ENCODE peak calls at places on chromosomes 7 and 10, in nine cellular contexts. J is hepatocyte, T is thoracic aorta, C is gastrocnemius medialis, V is pancreas, P is psoas muscle, B is tibial nerve, F is GM23248, A is suprapubic skin. H is an unnamed sample.

GRCh38 chr7:7517661-7518236 is 17.9 kb downstream of the COL28A1 start:
- DNase-seq in J (no peak), T (no peak), C (no peak), V (no peak), P (no peak), B (no peak), F (no peak), A (no peak), H (no peak)

GRCh38 chr10:97532935-97533671 is 34.4 kb downstream of the UBTD1 start:
- DNase-seq in J (no peak), T (no peak), C (no peak), V (no peak), P (peak), B (no peak), F (peak), A (no peak), H (peak)

GRCh38 chr10:75660833-75661232 is 229.4 kb downstream of the LRMDA start:
- DNase-seq in J (no peak), T (no peak), C (no peak), V (no peak), P (no peak), B (no peak), F (no peak), A (no peak), H (no peak)

GRCh38 chr10:3494131-3494878 is 290.7 kb downstream of the KLF6 start:
- DNase-seq in J (no peak), T (no peak), C (no peak), V (no peak), P (no peak), B (no peak), F (no peak), A (no peak), H (no peak)

GRCh38 chr10:79066460-79067240 is 2.1 kb upstream of the ZMIZ1 start:
- DNase-seq in J (peak), T (no peak), C (no peak), V (peak), P (peak), B (peak), F (peak), A (no peak), H (no peak)

GRCh38 chr10:15097011-15097812 is at the start of gene RPP38:
- DNase-seq in J (peak), T (peak), C (peak), V (peak), P (peak), B (peak), F (peak), A (peak), H (peak)

GRCh38 chr7:36281945-36282727 is 107.5 kb upstream of the ANLN start:
- DNase-seq in J (no peak), T (no peak), C (no peak), V (no peak), P (no peak), B (no peak), F (peak), A (peak), H (no peak)

GRCh38 chr7:36006656-36007229 is 146.3 kb upstream of the EEPD1 start:
- DNase-seq in J (no peak), T (no peak), C (no peak), V (no peak), P (no peak), B (no peak), F (no peak), A (no peak), H (no peak)

GRCh38 chr7:388461-388960 is 98.5 kb downstream of the FOXL3 start:
- DNase-seq in J (no peak), T (no peak), C (no peak), V (no peak), P (peak), B (no peak), F (no peak), A (peak), H (no peak)

GRCh38 chr10:95312986-95313495 is 22.2 kb upstream of the PDLIM1 start:
- DNase-seq in J (no peak), T (no peak), C (no peak), V (no peak), P (no peak), B (no peak), F (no peak), A (no peak), H (no peak)

GRCh38 chr7:24825931-24826661 is 68.8 kb upstream of the GSDME start:
- DNase-seq in J (peak), T (no peak), C (no peak), V (peak), P (no peak), B (no peak), F (peak), A (no peak), H (no peak)

GRCh38 chr10:95295031-95295755 is 4.4 kb upstream of the PDLIM1 start:
- DNase-seq in J (peak), T (no peak), C (no peak), V (peak), P (peak), B (no peak), F (peak), A (no peak), H (no peak)

GRCh38 chr7:66076459-66077329 is 1.1 kb downstream of the ASL start:
- DNase-seq in J (peak), T (no peak), C (no peak), V (peak), P (no peak), B (no peak), F (no peak), A (no peak), H (no peak)

GRCh38 chr10:32232378-32232777 is 114.6 kb downstream of the EPC1 start:
- DNase-seq in J (peak), T (no peak), C (no peak), V (no peak), P (no peak), B (no peak), F (no peak), A (no peak), H (no peak)

GRCh38 chr10:32059472-32059871 is 3.2 kb upstream of the KIF5B start:
- DNase-seq in J (peak), T (no peak), C (no peak), V (no peak), P (no peak), B (no peak), F (no peak), A (no peak), H (no peak)

GRCh38 chr10:12107781-12108180 is 21.7 kb upstream of the SEC61A2 start:
- DNase-seq in J (no peak), T (no peak), C (no peak), V (no peak), P (no peak), B (no peak), F (no peak), A (no peak), H (no peak)

GRCh38 chr10:114879541-114880158 is 58.1 kb downstream of the FHIP2A start:
- DNase-seq in J (peak), T (no peak), C (no peak), V (no peak), P (no peak), B (peak), F (peak), A (no peak), H (peak)

GRCh38 chr10:126235091-126235978 is 152.9 kb downstream of the ADAM12 start:
- DNase-seq in J (no peak), T (no peak), C (no peak), V (no peak), P (no peak), B (no peak), F (peak), A (no peak), H (peak)

GRCh38 chr10:93131956-93132355 is 58.3 kb downstream of the CYP26A1 start:
- DNase-seq in J (no peak), T (no peak), C (no peak), V (no peak), P (no peak), B (no peak), F (no peak), A (no peak), H (no peak)

GRCh38 chr10:93412801-93413200 is 69.3 kb downstream of the MYOF start:
- DNase-seq in J (no peak), T (no peak), C (no peak), V (no peak), P (no peak), B (no peak), F (no peak), A (no peak), H (no peak)

GRCh38 chr10:5861269-5862031 is 28.2 kb downstream of the ANKRD16 start:
- DNase-seq in J (peak), T (no peak), C (no peak), V (no peak), P (no peak), B (no peak), F (peak), A (no peak), H (no peak)

GRCh38 chr10:110822065-110822707 is 49.5 kb upstream of the PDCD4 start:
- DNase-seq in J (no peak), T (no peak), C (no peak), V (no peak), P (no peak), B (no peak), F (no peak), A (no peak), H (no peak)

GRCh38 chr7:42202601-42203000 is 34.4 kb downstream of the GLI3 start:
- DNase-seq in J (no peak), T (no peak), C (no peak), V (no peak), P (no peak), B (no peak), F (no peak), A (no peak), H (no peak)

GRCh38 chr7:105838273-105839141 is 37.9 kb downstream of the ATXN7L1 start:
- DNase-seq in J (no peak), T (no peak), C (no peak), V (no peak), P (no peak), B (peak), F (peak), A (no peak), H (no peak)

GRCh38 chr10:101014966-101015581 is 15.5 kb downstream of the LZTS2 start:
- DNase-seq in J (peak), T (no peak), C (no peak), V (no peak), P (peak), B (no peak), F (peak), A (no peak), H (no peak)

GRCh38 chr7:115654384-115655181 is 376.0 kb downstream of the TFEC start:
- DNase-seq in J (no peak), T (no peak), C (no peak), V (no peak), P (no peak), B (no peak), F (peak), A (no peak), H (no peak)

GRCh38 chr7:115271332-115272235 is 349.7 kb downstream of the MDFIC start:
- DNase-seq in J (no peak), T (no peak), C (no peak), V (no peak), P (no peak), B (no peak), F (peak), A (no peak), H (no peak)

GRCh38 chr7:82528577-82529305 is 85.2 kb upstream of the CACNA2D1 start:
- DNase-seq in J (no peak), T (no peak), C (no peak), V (no peak), P (no peak), B (no peak), F (no peak), A (no peak), H (no peak)

GRCh38 chr7:132213583-132213982 is 362.7 kb downstream of the PLXNA4 start:
- DNase-seq in J (no peak), T (no peak), C (no peak), V (no peak), P (no peak), B (no peak), F (no peak), A (no peak), H (no peak)

GRCh38 chr10:79457256-79457785 is 11.9 kb upstream of the ZCCHC24 start:
- DNase-seq in J (no peak), T (no peak), C (no peak), V (no peak), P (no peak), B (no peak), F (no peak), A (no peak), H (no peak)

GRCh38 chr10:3924344-3924743 is 139.3 kb upstream of the KLF6 start:
- DNase-seq in J (no peak), T (no peak), C (no peak), V (no peak), P (no peak), B (no peak), F (peak), A (no peak), H (no peak)

GRCh38 chr7:92848854-92849745 is 12.7 kb upstream of the CDK6 start:
- DNase-seq in J (no peak), T (no peak), C (no peak), V (no peak), P (no peak), B (no peak), F (no peak), A (no peak), H (no peak)

GRCh38 chr7:29754874-29755490 is 51.3 kb upstream of the WIPF3 start:
- DNase-seq in J (no peak), T (no peak), C (no peak), V (no peak), P (no peak), B (no peak), F (no peak), A (no peak), H (no peak)

GRCh38 chr10:21297525-21298383 is 227.7 kb downstream of the SKIDA1 start:
- DNase-seq in J (no peak), T (no peak), C (no peak), V (no peak), P (no peak), B (no peak), F (no peak), A (no peak), H (no peak)

GRCh38 chr10:21290499-21291160 is 234.9 kb downstream of the SKIDA1 start:
- DNase-seq in J (no peak), T (no peak), C (no peak), V (no peak), P (no peak), B (no peak), F (no peak), A (no peak), H (no peak)

GRCh38 chr10:21296575-21297355 is 228.7 kb downstream of the SKIDA1 start:
- DNase-seq in J (no peak), T (no peak), C (no peak), V (no peak), P (no peak), B (no peak), F (no peak), A (no peak), H (no peak)

GRCh38 chr10:21293518-21294356 is 231.7 kb downstream of the SKIDA1 start:
- DNase-seq in J (no peak), T (no peak), C (no peak), V (no peak), P (no peak), B (no peak), F (no peak), A (no peak), H (no peak)

DNA sequence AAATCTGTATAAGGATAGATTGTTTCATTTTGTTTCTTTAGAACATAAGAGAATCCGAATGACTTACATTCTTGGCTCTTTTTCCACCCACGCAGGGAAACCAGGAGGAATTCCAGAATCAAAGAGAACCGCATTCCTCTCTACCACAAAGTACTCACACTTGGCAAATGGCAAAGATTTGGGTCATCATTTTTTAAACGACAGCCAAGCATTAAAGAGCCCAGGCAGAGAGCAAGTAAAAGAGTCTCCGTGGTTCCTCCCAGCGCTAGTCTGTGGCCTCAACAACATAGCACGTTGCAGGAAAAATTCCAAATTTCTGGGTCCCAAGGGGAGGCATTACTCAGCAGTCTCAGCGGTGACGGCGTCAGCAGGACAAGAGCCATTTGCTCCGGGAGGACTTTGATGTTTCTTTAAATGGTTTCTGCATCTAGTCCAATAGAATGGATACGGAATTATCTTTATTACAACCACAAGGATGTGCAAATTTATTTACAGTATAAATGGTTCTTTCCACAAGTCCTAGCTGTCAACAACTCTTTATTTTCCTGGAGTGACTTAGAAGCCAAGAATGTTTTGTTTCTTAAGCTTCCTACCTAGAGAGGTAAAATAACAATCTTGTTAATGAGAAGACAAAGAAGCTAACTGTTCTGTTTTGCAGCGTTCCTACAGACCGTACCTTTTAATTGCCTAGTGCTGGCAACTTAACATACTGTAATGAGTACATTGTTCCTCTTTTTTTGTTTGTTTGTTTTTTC is 232.5 kb downstream of the SKIDA1 start:
- DNase-seq in J (peak), T (peak), C (peak), V (peak), P (peak), B (peak), F (peak), A (peak), H (no peak)
- H3K27ac ChIP-seq in J (peak), T (no peak), C (peak), V (no peak), P (peak), B (peak), F (peak), A (peak), H (no peak)

DNA sequence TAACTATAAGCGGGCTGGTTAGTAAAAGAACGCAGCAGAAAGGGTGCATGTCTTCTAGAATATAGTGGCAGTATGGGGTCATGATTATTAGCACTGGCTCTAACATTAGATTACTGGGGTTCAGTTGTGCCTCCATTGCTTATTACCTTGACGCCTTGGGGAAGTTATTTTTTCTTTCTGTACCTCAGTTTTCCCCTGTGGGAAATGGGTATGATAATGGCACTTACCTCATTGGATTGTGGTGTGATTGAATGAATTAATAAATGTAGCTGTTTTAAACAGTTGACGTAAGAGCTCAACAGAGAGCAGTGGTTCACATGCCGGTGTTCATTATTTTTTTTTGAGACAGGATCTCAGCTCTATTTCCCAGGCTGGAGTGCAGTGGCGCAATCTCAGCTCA is 116.5 kb downstream of the LRRC4 start:
- DNase-seq in J (no peak), T (no peak), C (no peak), V (no peak), P (no peak), B (no peak), F (no peak), A (no peak), H (no peak)
- H3K27ac ChIP-seq in J (no peak), T (no peak), C (no peak), V (no peak), P (no peak), B (no peak), F (no peak), A (no peak), H (no peak)

GRCh38 chr7:55073051-55073511 is 54.3 kb downstream of the EGFR start:
- DNase-seq in J (no peak), T (no peak), C (no peak), V (no peak), P (no peak), B (no peak), F (peak), A (no peak), H (no peak)

GRCh38 chr7:55077581-55078410 is 59.0 kb downstream of the EGFR start:
- DNase-seq in J (peak), T (no peak), C (no peak), V (peak), P (no peak), B (no peak), F (no peak), A (no peak), H (no peak)

GRCh38 chr7:55074008-55074499 is 55.2 kb downstream of the EGFR start:
- DNase-seq in J (peak), T (no peak), C (no peak), V (no peak), P (peak), B (no peak), F (peak), A (peak), H (no peak)

GRCh38 chr7:55078465-55079372 is 59.9 kb downstream of the EGFR start:
- DNase-seq in J (peak), T (no peak), C (no peak), V (no peak), P (peak), B (peak), F (no peak), A (no peak), H (no peak)

GRCh38 chr7:55075464-55075971 is 56.7 kb downstream of the EGFR start:
- DNase-seq in J (no peak), T (no peak), C (peak), V (no peak), P (peak), B (peak), F (peak), A (no peak), H (no peak)
- H3K27ac ChIP-seq in J (peak), T (peak), C (peak), V (no peak), P (peak), B (peak), F (peak), A (peak), H (no peak)

DNA sequence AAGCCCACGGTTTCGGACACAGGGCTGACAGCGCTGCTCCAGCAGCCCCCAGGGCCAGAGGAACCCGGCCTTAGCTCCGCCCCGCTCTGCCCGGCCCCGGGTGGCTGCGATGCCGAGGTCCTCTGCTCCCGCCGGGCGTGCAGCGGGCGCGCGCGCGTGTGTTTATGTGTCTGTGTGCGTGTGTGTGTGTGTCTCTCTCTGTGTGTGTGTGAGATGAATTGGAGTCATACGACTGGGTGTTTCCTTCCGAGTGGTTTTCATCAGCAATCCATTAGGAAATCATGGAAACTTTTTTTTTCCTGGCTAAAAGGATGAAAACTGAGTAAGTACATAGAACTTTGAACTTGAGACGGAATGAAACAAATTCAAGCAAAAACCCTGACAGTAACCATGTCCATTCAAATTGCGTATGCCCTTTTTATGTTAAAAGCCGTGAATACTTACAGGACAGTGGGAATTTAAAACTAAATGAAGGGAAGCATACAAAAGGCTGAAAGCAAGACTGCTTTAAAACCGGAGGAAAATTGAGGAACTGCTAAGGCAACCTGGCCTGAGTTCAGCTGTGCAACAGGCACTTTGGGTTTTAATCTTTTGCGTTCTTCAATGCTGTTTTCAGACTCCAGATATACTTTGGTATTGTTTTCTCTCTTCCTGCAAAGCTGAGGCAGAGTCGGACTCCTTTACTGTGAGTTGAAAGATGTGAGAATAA is at the start of gene CPED1:
- DNase-seq in J (peak), T (peak), C (peak), V (peak), P (peak), B (peak), F (peak), A (peak), H (peak)
- H3K27ac ChIP-seq in J (peak), T (peak), C (peak), V (no peak), P (peak), B (peak), F (peak), A (peak), H (peak)

H was measured in substantia nigra.